ENCODE peak calls at places on chromosomes 3 and 15, in six cellular contexts. W is GM12865; X is stomach; K is cortex of kidney; N is activated effector memory CD4-positive, alpha-beta T cell treated with anti-CD3 and anti-CD28 coated beads, Interleukin-2, amount 50 U/mL, for 16 hours; L is neural crest cell. G is an unnamed sample.
A peak's percentile ranks its signal among the peaks of the same experiment; 100 is the strongest.

GRCh38 chr15:101083336-101084045 is 164.3 kb downstream of the LRRK1 start:
- DNase-seq in W (no peak), X (peak; percentile 41), K (no peak), N (no peak), L (no peak), G (no peak)

GRCh38 chr15:84633311-84634227 is 20.5 kb downstream of the WDR73 start:
- DNase-seq in W (peak; percentile 73), X (peak; percentile 77), K (no peak), N (peak; percentile 89), L (peak; percentile 54), G (peak; percentile 79)

GRCh38 chr15:49187537-49188245 is 17.6 kb downstream of the GALK2 start:
- DNase-seq in W (no peak), X (no peak), K (no peak), N (no peak), L (no peak), G (no peak)

GRCh38 chr15:48221885-48222284 is 15.8 kb downstream of the SLC12A1 start:
- DNase-seq in W (no peak), X (no peak), K (no peak), N (no peak), L (no peak), G (no peak)

GRCh38 chr3:110799236-110799635 is 272.4 kb upstream of the NECTIN3 start:
- DNase-seq in W (no peak), X (no peak), K (no peak), N (no peak), L (no peak), G (no peak)

GRCh38 chr15:72203507-72203837 is 5.9 kb upstream of the GRAMD2A start:
- DNase-seq in W (no peak), X (peak; percentile 68), K (no peak), N (no peak), L (no peak), G (no peak)

GRCh38 chr3:114732353-114732752 is 414.7 kb downstream of the ZBTB20 start:
- DNase-seq in W (no peak), X (no peak), K (no peak), N (no peak), L (no peak), G (no peak)

GRCh38 chr3:62095080-62095479 is 278.3 kb downstream of the FEZF2 start:
- DNase-seq in W (no peak), X (no peak), K (no peak), N (no peak), L (no peak), G (no peak)

GRCh38 chr3:38626171-38626570 is 23.3 kb downstream of the SCN5A start:
- DNase-seq in W (no peak), X (no peak), K (no peak), N (no peak), L (no peak), G (no peak)

GRCh38 chr15:35445891-35446290 is 100.1 kb downstream of the DPH6 start:
- DNase-seq in W (no peak), X (no peak), K (no peak), N (no peak), L (no peak), G (no peak)

GRCh38 chr3:3031358-3031757 is 78.8 kb downstream of the IL5RA start:
- DNase-seq in W (no peak), X (no peak), K (no peak), N (no peak), L (no peak), G (no peak)

GRCh38 chr15:51286816-51287215 is 51.6 kb downstream of the CYP19A1 start:
- DNase-seq in W (peak; percentile 19), X (no peak), K (no peak), N (no peak), L (no peak), G (no peak)

GRCh38 chr3:188133219-188133618 is 20.7 kb upstream of the LPP start:
- DNase-seq in W (no peak), X (no peak), K (no peak), N (no peak), L (no peak), G (no peak)

GRCh38 chr3:27553868-27554540 is 69.8 kb upstream of the SLC4A7 start:
- DNase-seq in W (no peak), X (no peak), K (no peak), N (no peak), L (no peak), G (no peak)

GRCh38 chr3:18111702-18112311 is 313.3 kb downstream of the SATB1 start:
- DNase-seq in W (peak; percentile 16), X (no peak), K (no peak), N (no peak), L (peak; percentile 46), G (no peak)

GRCh38 chr3:12253521-12253920 is 35.3 kb upstream of the PPARG start:
- DNase-seq in W (no peak), X (no peak), K (no peak), N (no peak), L (no peak), G (no peak)

GRCh38 chr3:44280631-44281030 is 38.9 kb downstream of the TOPAZ1 start:
- DNase-seq in W (no peak), X (no peak), K (no peak), N (no peak), L (no peak), G (no peak)

GRCh38 chr3:196794467-196794866 is 54.8 kb downstream of the PAK2 start:
- DNase-seq in W (no peak), X (no peak), K (no peak), N (no peak), L (no peak), G (no peak)

GRCh38 chr3:126339466-126339865 is 17.7 kb downstream of the KLF15 start:
- DNase-seq in W (no peak), X (no peak), K (no peak), N (peak; percentile 21), L (no peak), G (peak; percentile 1)

GRCh38 chr3:111924283-111924682 is 54.5 kb upstream of the ABHD10 start:
- DNase-seq in W (no peak), X (peak; percentile 86), K (no peak), N (no peak), L (no peak), G (peak; percentile 39)

GRCh38 chr15:37824717-37825382 is 109.6 kb upstream of the TMCO5A start:
- DNase-seq in W (peak; percentile 1), X (no peak), K (no peak), N (no peak), L (no peak), G (no peak)

GRCh38 chr3:122892118-122892517 is 97.2 kb downstream of the SLC49A4 start:
- DNase-seq in W (no peak), X (no peak), K (no peak), N (no peak), L (no peak), G (no peak)

GRCh38 chr3:170772135-170772534 is 97.9 kb downstream of the RPL22L1 start:
- DNase-seq in W (no peak), X (no peak), K (no peak), N (no peak), L (no peak), G (no peak)

GRCh38 chr3:128946411-128946810 is 47.5 kb downstream of the CFAP92 start:
- DNase-seq in W (no peak), X (no peak), K (no peak), N (no peak), L (no peak), G (no peak)

GRCh38 chr3:136110481-136110880 is 85.7 kb downstream of the MSL2 start:
- DNase-seq in W (no peak), X (no peak), K (no peak), N (no peak), L (no peak), G (no peak)

GRCh38 chr3:148896062-148896461 is 31.0 kb downstream of the CPA3 start:
- DNase-seq in W (no peak), X (no peak), K (no peak), N (no peak), L (no peak), G (no peak)

GRCh38 chr3:173743111-173743510 is 345.6 kb downstream of the NLGN1 start:
- DNase-seq in W (no peak), X (no peak), K (no peak), N (no peak), L (no peak), G (no peak)

GRCh38 chr15:59997070-59997701 is 6.9 kb upstream of the FOXB1 start:
- DNase-seq in W (peak; percentile 71), X (no peak), K (no peak), N (peak; percentile 84), L (no peak), G (no peak)

GRCh38 chr15:28113426-28114113 is 14.5 kb upstream of the OCA2 start:
- DNase-seq in W (no peak), X (no peak), K (no peak), N (no peak), L (no peak), G (no peak)

GRCh38 chr3:9841015-9841414 is 2.8 kb downstream of the RPUSD3 start:
- DNase-seq in W (no peak), X (no peak), K (no peak), N (no peak), L (no peak), G (no peak)

G was measured in transverse colon.